ENCODE peak calls at places on chromosome 13, in ten cellular contexts. G is AG09309, Q is Peyer's patch, K is H9, J is B cell, C is ascending aorta, Y is ovary, S is brain microvascular endothelial cell, F is lung, D is pancreas. A is an unnamed sample.

GRCh38 chr13:102701331-102701730 is 6.5 kb upstream of the METTL21C start:
- DNase-seq in C (no peak), F (no peak), G (no peak), K (no peak), Y (no peak), J (no peak), S (no peak), D (no peak), Q (no peak), A (no peak)

GRCh38 chr13:25335856-25336255 is 34.4 kb downstream of the NUP58 start:
- DNase-seq in C (no peak), G (no peak), F (no peak), J (no peak), K (no peak), D (no peak), Q (no peak), Y (no peak), S (no peak), A (no peak)

GRCh38 chr13:29505950-29506349 is 89.5 kb downstream of the SLC7A1 start:
- DNase-seq in Y (no peak), G (no peak), K (no peak), D (no peak), S (no peak), J (no peak), C (no peak), F (no peak), Q (no peak), A (no peak)

GRCh38 chr13:42369071-42369795 is 97.3 kb downstream of the AKAP11 start:
- DNase-seq in J (no peak), Y (no peak), F (no peak), G (no peak), K (no peak), C (no peak), Q (no peak), D (no peak), S (no peak), A (no peak)

GRCh38 chr13:93727301-93728141 is 500.9 kb downstream of the GPC6 start:
- DNase-seq in F (no peak), Q (no peak), D (no peak), C (no peak), Y (no peak), K (no peak), S (peak), G (peak), J (no peak), A (no peak)

GRCh38 chr13:39452412-39452811 is 150.6 kb downstream of the LHFPL6 start:
- DNase-seq in G (no peak), Q (no peak), K (no peak), S (no peak), F (no peak), D (no peak), J (no peak), Y (no peak), C (no peak), A (no peak)

GRCh38 chr13:38656699-38657098 is 30.2 kb upstream of the FREM2 start:
- DNase-seq in K (no peak), G (no peak), Y (no peak), S (no peak), Q (no peak), C (no peak), F (no peak), J (no peak), D (peak), A (peak)

GRCh38 chr13:49235856-49236431 is 11.8 kb upstream of the CDADC1 start:
- DNase-seq in C (no peak), F (no peak), K (no peak), Q (no peak), S (no peak), G (no peak), J (no peak), Y (no peak), D (no peak), A (no peak)

GRCh38 chr13:27338816-27339215 is 68.2 kb downstream of the RASL11A start:
- DNase-seq in G (no peak), Y (no peak), Q (no peak), F (no peak), K (peak), D (no peak), C (no peak), J (no peak), S (no peak), A (no peak)

GRCh38 chr13:113744197-113745000 is 14.6 kb upstream of the TMEM255B start:
- DNase-seq in D (no peak), G (no peak), S (no peak), K (no peak), F (no peak), J (no peak), Y (no peak), C (no peak), Q (no peak), A (no peak)

GRCh38 chr13:31051999-31052398 is 109.7 kb downstream of the HSPH1 start:
- DNase-seq in Q (no peak), Y (no peak), G (no peak), S (no peak), C (peak), D (no peak), J (no peak), F (no peak), K (peak), A (no peak)
- TF ChIP-seq CTCF in Q (no peak), Y (no peak), G (no peak), S (peak), C (no peak), D (no peak), J (no peak), F (no peak), K (peak), A (no peak)

GRCh38 chr13:90360785-90361184 is 986.7 kb upstream of the MIR17HG start:
- DNase-seq in G (no peak), K (no peak), Q (no peak), J (no peak), D (no peak), C (no peak), Y (no peak), F (no peak), S (no peak), A (no peak)

GRCh38 chr13:90362718-90363117 is 984.8 kb upstream of the MIR17HG start:
- DNase-seq in Q (no peak), C (no peak), D (no peak), G (no peak), J (no peak), F (no peak), K (no peak), S (peak), Y (no peak), A (no peak)

GRCh38 chr13:90365130-90365529 is 982.4 kb upstream of the MIR17HG start:
- DNase-seq in D (no peak), G (no peak), C (no peak), F (no peak), K (no peak), J (no peak), Y (no peak), S (no peak), Q (no peak), A (no peak)
- TF ChIP-seq CTCF in D (no peak), G (peak), C (no peak), F (no peak), K (no peak), J (no peak), Y (no peak), S (peak), Q (no peak), A (no peak)

DNA sequence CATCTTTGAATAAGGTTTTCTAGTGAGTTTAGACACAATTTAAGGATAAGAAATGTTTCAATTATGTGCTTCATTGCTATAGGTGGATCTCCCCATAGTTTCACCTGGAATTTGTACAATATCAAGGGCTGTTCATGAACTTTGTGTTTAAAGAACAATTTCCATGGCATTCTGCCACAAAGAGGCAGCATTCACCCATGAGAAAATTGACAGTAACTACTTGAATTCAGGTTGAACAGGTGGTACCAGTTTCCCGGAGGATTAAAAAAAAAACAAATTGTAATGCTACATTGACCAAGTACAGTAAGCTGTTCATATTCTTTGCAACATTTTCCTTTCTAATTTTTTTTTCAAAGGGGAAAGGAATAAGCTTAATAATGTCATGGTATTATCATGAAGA is 9.1 kb downstream of the SLITRK5 start:
- DNase-seq in F (no peak), K (no peak), D (no peak), S (no peak), Y (no peak), G (no peak), J (no peak), Q (no peak), C (no peak), A (peak)
- TF ChIP-seq CTCF in F (no peak), K (peak), D (no peak), S (no peak), Y (no peak), G (no peak), J (no peak), Q (no peak), C (no peak), A (no peak)

GRCh38 chr13:75101997-75102720 is 379.8 kb downstream of the TBC1D4 start:
- DNase-seq in Q (no peak), G (no peak), Y (no peak), C (no peak), J (no peak), F (no peak), S (no peak), K (peak), D (no peak), A (no peak)
- TF ChIP-seq CTCF in Q (no peak), G (no peak), Y (no peak), C (no peak), J (no peak), F (no peak), S (peak), K (no peak), D (no peak), A (no peak)